ENCODE peak calls at places on chromosomes 13 and 19, in five cellular contexts. C is suprapubic skin, G is ascending aorta, S is ovary, B is OCI-LY7. Y is an unnamed sample.

GRCh38 chr13:108283110-108283509 is 13.6 kb downstream of the TNFSF13B start:
- DNase-seq in B (no peak), C (no peak), G (no peak), S (no peak), Y (no peak)

GRCh38 chr19:7868326-7868670 is 5.9 kb downstream of the PRR36 start:
- DNase-seq in C (no peak), S (peak), G (no peak), B (no peak), Y (no peak)

GRCh38 chr19:12891553-12892021 is 627 bp downstream of the GCDH start:
- DNase-seq in C (peak), G (no peak), B (no peak), S (no peak), Y (no peak)

GRCh38 chr13:75357576-75358295 is 124.2 kb downstream of the TBC1D4 start:
- DNase-seq in C (no peak), B (peak), S (no peak), G (no peak), Y (no peak)

GRCh38 chr13:28012896-28013295 is 24.4 kb upstream of the URAD start:
- DNase-seq in G (no peak), C (no peak), S (no peak), B (peak), Y (no peak)

GRCh38 chr13:105543742-105544141 is 991.7 kb downstream of the EFNB2 start:
- DNase-seq in G (no peak), B (no peak), C (no peak), S (no peak), Y (no peak)

GRCh38 chr13:108227651-108228272 is 9.6 kb downstream of the ABHD13 start:
- DNase-seq in B (peak), C (no peak), G (no peak), S (no peak), Y (no peak)

GRCh38 chr19:44278181-44278690 is 18.6 kb downstream of the ZNF233 start:
- DNase-seq in G (no peak), C (no peak), S (no peak), B (no peak), Y (no peak)

GRCh38 chr19:738509-739128 is 12.3 kb upstream of the MISP start:
- DNase-seq in G (no peak), C (no peak), S (no peak), B (no peak), Y (no peak)

GRCh38 chr19:5002143-5002542 is 33.2 kb downstream of the KDM4B start:
- DNase-seq in G (no peak), B (no peak), C (no peak), S (no peak), Y (no peak)

GRCh38 chr13:95100525-95101121 is 200.6 kb downstream of the ABCC4 start:
- DNase-seq in S (no peak), G (no peak), C (no peak), B (no peak), Y (no peak)

GRCh38 chr13:27120011-27120410 is 51.6 kb downstream of the USP12 start:
- DNase-seq in S (no peak), G (no peak), C (no peak), B (no peak), Y (no peak)

GRCh38 chr19:22332924-22333323 is 46.7 kb downstream of the ZNF729 start:
- DNase-seq in C (no peak), S (no peak), B (no peak), G (no peak), Y (no peak)

GRCh38 chr13:44368599-44369368 is 4.8 kb upstream of the SERP2 start:
- DNase-seq in S (no peak), B (no peak), G (no peak), C (no peak), Y (no peak)

GRCh38 chr13:50291611-50292010 is 276.4 kb downstream of the KCNRG start:
- DNase-seq in B (no peak), G (no peak), S (no peak), C (no peak), Y (no peak)

GRCh38 chr13:99572921-99573320 is 71.6 kb downstream of the TM9SF2 start:
- DNase-seq in C (no peak), S (no peak), G (no peak), B (no peak), Y (no peak)

GRCh38 chr13:20160346-20161274 is at the start of gene GJA3:
- DNase-seq in G (no peak), B (no peak), S (no peak), C (no peak), Y (no peak)

GRCh38 chr19:29247912-29248311 is 35.0 kb upstream of the UQCRFS1 start:
- DNase-seq in S (no peak), G (no peak), B (no peak), C (peak), Y (peak)

GRCh38 chr13:70339738-70340137 is 231.5 kb upstream of the KLHL1 start:
- DNase-seq in S (no peak), C (no peak), G (no peak), B (peak), Y (no peak)
- TF ChIP-seq CTCF in S (no peak), C (no peak), G (no peak), B (peak), Y (no peak)

GRCh38 chr19:1840541-1841115 is 7.7 kb downstream of the REXO1 start:
- DNase-seq in B (no peak), S (no peak), C (no peak), G (no peak), Y (no peak)
- H3K4me3 ChIP-seq in B (no peak), S (no peak), C (peak), G (no peak), Y (no peak)

GRCh38 chr19:47267350-47267759 is 7.3 kb upstream of the INAFM1 start:
- DNase-seq in B (no peak), C (no peak), S (no peak), G (no peak), Y (no peak)
- H3K27ac ChIP-seq in B (no peak), C (no peak), S (no peak), G (no peak), Y (no peak)

DNA sequence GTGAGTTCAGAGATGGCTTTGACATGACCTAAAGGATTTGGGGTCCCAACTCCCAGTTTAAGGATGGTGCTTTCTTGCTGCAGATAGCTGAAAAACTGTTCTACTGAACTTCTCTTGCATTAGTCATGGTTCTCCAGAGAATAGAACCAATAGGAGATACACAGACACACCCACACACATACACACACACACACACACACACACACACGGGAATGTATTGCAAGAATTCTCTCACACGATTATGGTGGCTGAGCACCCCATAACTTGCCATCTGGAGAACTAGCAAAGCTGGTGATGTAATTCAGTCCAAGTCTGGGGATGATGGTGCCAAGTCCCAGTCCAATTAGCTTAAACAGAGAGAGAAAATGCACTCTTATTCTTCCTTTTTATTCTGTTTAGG is 644.0 kb downstream of the DIAPH3 start:
- DNase-seq in S (no peak), C (no peak), G (no peak), B (no peak), Y (no peak)
- TF ChIP-seq CTCF in S (no peak), C (no peak), G (no peak), B (no peak), Y (no peak)

GRCh38 chr13:110409581-110409992 is 102.5 kb downstream of the COL4A2 start:
- DNase-seq in G (no peak), S (no peak), C (no peak), B (no peak), Y (peak)

GRCh38 chr13:110407021-110407420 is 99.9 kb downstream of the COL4A2 start:
- DNase-seq in S (no peak), G (no peak), B (no peak), C (no peak), Y (peak)

GRCh38 chr13:110408286-110408685 is 101.2 kb downstream of the COL4A2 start:
- DNase-seq in S (no peak), B (no peak), C (no peak), G (no peak), Y (peak)

GRCh38 chr13:110405597-110406450 is 98.7 kb downstream of the COL4A2 start:
- DNase-seq in S (no peak), B (no peak), G (no peak), C (no peak), Y (peak)

DNA sequence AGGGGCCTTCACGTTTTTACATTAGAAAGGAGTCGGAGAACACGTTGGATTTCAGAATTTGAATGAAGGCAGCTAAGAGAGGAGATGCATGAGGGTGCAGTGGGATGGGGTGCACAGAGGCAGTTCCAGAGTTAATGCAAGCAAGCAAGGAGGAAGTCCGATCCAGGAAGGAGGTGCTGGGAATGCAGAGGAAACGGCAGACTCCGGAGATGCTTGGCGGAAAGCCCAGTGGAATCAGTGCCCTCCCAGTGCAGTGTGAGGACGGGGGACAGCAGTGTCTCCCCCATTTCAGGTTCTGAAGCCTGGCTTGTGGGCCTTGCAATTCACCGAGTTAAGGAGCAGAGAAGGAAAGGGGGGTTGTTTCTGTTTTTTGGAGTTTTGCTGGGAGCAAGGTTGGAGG is 100.4 kb downstream of the COL4A2 start:
- DNase-seq in B (no peak), S (no peak), G (no peak), C (no peak), Y (peak)
- H3K4me3 ChIP-seq in B (no peak), S (no peak), G (no peak), C (no peak), Y (peak)

DNA sequence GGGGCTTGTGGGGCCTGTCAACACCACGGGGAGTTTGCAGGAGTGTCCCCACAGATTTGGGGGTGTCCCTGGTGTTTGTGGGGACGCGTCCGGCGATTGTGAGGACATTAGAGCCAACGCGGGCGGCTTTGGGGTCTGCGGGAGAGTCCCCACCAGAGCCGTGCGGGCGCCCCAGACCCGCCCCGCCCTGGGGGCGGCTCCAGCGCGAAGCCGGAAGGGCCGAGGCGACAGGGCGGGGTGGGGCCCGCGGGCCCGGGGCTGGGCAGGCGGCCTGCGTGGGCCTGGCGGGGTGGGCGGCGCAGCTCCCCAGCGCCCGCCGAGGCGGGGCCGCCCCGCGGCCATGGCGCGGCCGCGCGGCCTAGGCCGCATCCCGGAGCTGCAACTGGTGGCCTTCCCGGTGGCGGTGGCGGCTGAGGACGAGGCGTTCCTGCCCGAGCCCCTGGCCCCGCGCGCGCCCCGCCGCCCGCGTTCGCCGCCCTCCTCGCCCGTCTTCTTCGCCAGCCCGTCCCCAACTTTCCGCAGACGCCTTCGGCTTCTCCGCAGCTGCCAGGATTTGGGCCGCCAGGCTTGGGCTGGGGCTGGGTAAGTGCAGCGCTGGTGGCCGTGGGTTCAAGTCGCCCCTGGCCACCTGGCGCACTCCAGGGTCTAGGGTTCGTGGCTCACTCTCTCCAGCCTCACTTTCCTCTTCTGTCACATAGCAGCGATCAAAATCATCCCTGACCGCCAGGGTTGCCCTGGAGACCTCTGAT is 10.3 kb downstream of the PDE4A start:
- DNase-seq in B (no peak), G (no peak), S (no peak), C (no peak), Y (no peak)
- H3K27ac ChIP-seq in B (no peak), G (peak), S (no peak), C (no peak), Y (peak)

DNA sequence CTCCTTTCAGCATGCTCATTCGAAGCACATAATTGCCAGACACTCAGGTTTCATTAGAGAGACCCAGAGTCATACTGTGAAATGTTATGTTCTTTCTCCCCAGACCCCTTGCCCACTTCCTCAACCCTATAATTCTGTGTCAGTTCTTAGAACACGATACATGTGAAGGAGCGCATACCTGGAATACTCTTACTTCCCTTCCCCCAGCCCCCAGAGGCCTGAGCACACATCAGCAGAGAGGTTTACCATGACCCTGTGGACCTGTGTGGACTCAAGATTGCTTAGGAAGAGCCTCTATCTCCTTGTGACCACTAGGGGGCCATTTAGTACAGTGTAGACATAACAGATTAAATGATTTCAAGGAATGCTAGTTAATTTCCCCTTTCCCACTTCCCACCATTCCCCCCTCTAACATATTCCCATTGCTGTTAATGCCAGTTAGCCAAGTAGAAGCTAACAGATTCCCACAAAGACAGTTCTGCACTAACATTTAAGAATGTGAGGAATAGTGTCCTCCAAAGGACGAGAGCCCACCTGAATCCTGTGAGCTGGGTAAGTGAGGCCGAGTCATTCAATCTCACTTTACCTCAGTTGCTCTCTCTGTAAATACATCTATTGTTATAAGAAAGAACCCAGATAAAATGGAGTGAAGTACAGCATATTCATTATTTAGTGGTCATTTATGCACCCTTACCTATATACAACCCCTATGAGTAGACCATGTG is 154.2 kb upstream of the MAB21L1 start:
- DNase-seq in G (no peak), S (no peak), B (peak), C (no peak), Y (no peak)
- TF ChIP-seq CTCF in G (no peak), S (peak), B (peak), C (no peak), Y (no peak)

DNA sequence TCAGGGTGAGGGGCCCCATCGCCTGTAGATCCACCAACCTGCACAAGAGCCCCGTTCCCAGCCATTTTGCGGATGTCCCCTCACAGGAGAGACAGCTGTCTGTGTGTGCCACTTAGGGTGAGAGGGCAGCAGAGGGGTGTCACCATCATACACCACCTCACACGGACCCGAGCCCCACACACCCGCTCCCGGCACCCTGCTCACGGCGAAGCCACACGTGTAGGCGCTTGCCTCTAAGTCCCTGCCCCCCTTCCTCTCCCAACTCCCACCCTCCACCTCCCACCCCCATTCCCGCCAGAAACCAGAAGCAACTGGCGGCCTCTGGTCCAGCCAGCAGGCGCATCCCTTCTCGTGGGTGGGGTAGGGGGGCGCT is 4.0 kb upstream of the DPF1 start:
- DNase-seq in G (no peak), B (no peak), C (no peak), S (no peak), Y (no peak)
- H3K4me3 ChIP-seq in G (peak), B (no peak), C (no peak), S (no peak), Y (no peak)

GRCh38 chr13:23534090-23534489 is 36.1 kb upstream of the TNFRSF19 start:
- DNase-seq in B (no peak), S (no peak), G (no peak), C (no peak), Y (no peak)

GRCh38 chr13:23531446-23531845 is 38.8 kb upstream of the TNFRSF19 start:
- DNase-seq in G (no peak), S (no peak), B (no peak), C (no peak), Y (no peak)
- H3K27ac ChIP-seq in G (no peak), S (no peak), B (no peak), C (peak), Y (no peak)